ENCODE peak calls at places on chromosome 14, in ten cellular contexts. Y is COR-L47; P is SK-MEL-5; N is dorsolateral prefrontal cortex; E is astrocyte of the spinal cord; C is PC-9; I is naive thymus-derived CD8-positive, alpha-beta T cell; W is glutamatergic neuron; H is EL; Q is anterior cingulate cortex. A is an unnamed sample.

GRCh38 chr14:70640938-70641547 is 673 bp upstream of the TTC9 start:
- DNase-seq in Y (peak), P (no peak), N (peak), E (peak), C (peak), I (peak), W (peak), H (peak), Q (peak), A (peak)

GRCh38 chr14:21092147-21093011 is 6.1 kb downstream of the ZNF219 start:
- DNase-seq in Y (peak), P (peak), N (peak), E (peak), C (no peak), I (peak), W (peak), H (peak), Q (peak), A (peak)

GRCh38 chr14:99125616-99126431 is 146.2 kb downstream of the BCL11B start:
- DNase-seq in Y (no peak), P (no peak), N (no peak), E (no peak), C (no peak), I (no peak), W (no peak), H (no peak), Q (no peak), A (no peak)

GRCh38 chr14:59272633-59273032 is 84.2 kb downstream of the DAAM1 start:
- DNase-seq in Y (no peak), P (peak), N (no peak), E (no peak), C (no peak), I (no peak), W (no peak), H (no peak), Q (no peak), A (no peak)

GRCh38 chr14:64673748-64674147 is 30.5 kb upstream of the PLEKHG3 start:
- DNase-seq in Y (no peak), P (no peak), N (no peak), E (no peak), C (peak), I (no peak), W (no peak), H (no peak), Q (no peak), A (peak)

GRCh38 chr14:75709207-75709812 is 48.3 kb downstream of the TTLL5 start:
- DNase-seq in Y (peak), P (peak), N (peak), E (peak), C (peak), I (peak), W (peak), H (peak), Q (peak), A (peak)

GRCh38 chr14:44966601-44967336 is 4.8 kb downstream of the TOGARAM1 start:
- DNase-seq in Y (no peak), P (no peak), N (no peak), E (no peak), C (no peak), I (no peak), W (no peak), H (peak), Q (no peak), A (no peak)

GRCh38 chr14:73850940-73851339 is 691 bp upstream of the PTGR2 start:
- DNase-seq in Y (no peak), P (peak), N (no peak), E (no peak), C (peak), I (no peak), W (no peak), H (no peak), Q (no peak), A (no peak)

GRCh38 chr14:96057738-96058137 is 18.6 kb downstream of the C14orf132 start:
- DNase-seq in Y (no peak), P (no peak), N (no peak), E (no peak), C (no peak), I (no peak), W (no peak), H (no peak), Q (no peak), A (no peak)

GRCh38 chr14:29627141-29627540 is 300.5 kb downstream of the PRKD1 start:
- DNase-seq in Y (no peak), P (no peak), N (no peak), E (no peak), C (no peak), I (no peak), W (no peak), H (peak), Q (no peak), A (no peak)

GRCh38 chr14:75069811-75070145 is 337 bp downstream of the ZC2HC1C start:
- DNase-seq in Y (no peak), P (no peak), N (no peak), E (no peak), C (no peak), I (no peak), W (no peak), H (no peak), Q (no peak), A (no peak)

GRCh38 chr14:101835166-101835557 is 73.7 kb downstream of the PPP2R5C start:
- DNase-seq in Y (no peak), P (no peak), N (no peak), E (no peak), C (no peak), I (no peak), W (no peak), H (no peak), Q (no peak), A (no peak)

GRCh38 chr14:65798216-65798615 is 385.7 kb downstream of the FUT8 start:
- DNase-seq in Y (no peak), P (no peak), N (no peak), E (no peak), C (no peak), I (no peak), W (no peak), H (no peak), Q (no peak), A (no peak)

GRCh38 chr14:58245562-58245961 is 919 bp downstream of the PSMA3 start:
- DNase-seq in Y (no peak), P (no peak), N (no peak), E (no peak), C (no peak), I (no peak), W (no peak), H (no peak), Q (no peak), A (no peak)

GRCh38 chr14:21917699-21918436 is 244.2 kb upstream of the OR4E1 start:
- DNase-seq in Y (no peak), P (peak), N (no peak), E (peak), C (peak), I (peak), W (peak), H (peak), Q (peak), A (peak)

GRCh38 chr14:51554339-51554920 is 97.3 kb upstream of the FRMD6 start:
- DNase-seq in Y (no peak), P (no peak), N (no peak), E (peak), C (peak), I (no peak), W (no peak), H (peak), Q (no peak), A (no peak)

GRCh38 chr14:101535232-101535631 is 26.1 kb upstream of the DIO3 start:
- DNase-seq in Y (no peak), P (peak), N (no peak), E (no peak), C (no peak), I (no peak), W (no peak), H (no peak), Q (no peak), A (no peak)

GRCh38 chr14:34387974-34388533 is 74.0 kb downstream of the SPTSSA start:
- DNase-seq in Y (peak), P (no peak), N (no peak), E (no peak), C (no peak), I (no peak), W (no peak), H (no peak), Q (no peak), A (no peak)

GRCh38 chr14:104469591-104469990 is 110.0 kb upstream of the C14orf180 start:
- DNase-seq in Y (no peak), P (no peak), N (no peak), E (no peak), C (no peak), I (no peak), W (no peak), H (no peak), Q (no peak), A (no peak)

GRCh38 chr14:65476942-65477318 is 64.4 kb downstream of the FUT8 start:
- DNase-seq in Y (no peak), P (no peak), N (no peak), E (no peak), C (no peak), I (no peak), W (no peak), H (no peak), Q (no peak), A (no peak)